ENCODE peak calls at places on chromosome 2, in four cellular contexts. R is adrenal gland, J is uterus, M is lower lobe of right lung. C is an unnamed sample. For H3K4me1 and H3K36me3, the result is how much of the 10 kb centered on the place peaks cover.

GRCh38 chr2:241755777-241756176 is 20.8 kb upstream of the GAL3ST2 start:
- DNase-seq in M (no peak), R (no peak), J (no peak), C (no peak)

GRCh38 chr2:238256594-238257104 is 16.8 kb upstream of the HES6 start:
- DNase-seq in J (no peak), M (peak), R (peak), C (peak)

GRCh38 chr2:232538671-232539070 is 821 bp upstream of the CHRNG start:
- DNase-seq in R (no peak), M (peak), J (no peak), C (no peak)

GRCh38 chr2:237859082-237859433 is 365 bp upstream of the RAMP1 start:
- DNase-seq in M (no peak), R (no peak), J (peak), C (no peak)

GRCh38 chr2:64210816-64211215 is 66.6 kb upstream of the PELI1 start:
- DNase-seq in M (no peak), R (no peak), J (no peak), C (no peak)

GRCh38 chr2:166658901-166659300 is 164.9 kb upstream of the SCN7A start:
- DNase-seq in J (no peak), R (no peak), M (no peak), C (no peak)

GRCh38 chr2:134594399-134594798 is 124.4 kb downstream of the TMEM163 start:
- DNase-seq in J (no peak), R (no peak), M (no peak), C (no peak)

GRCh38 chr2:237500681-237501424 is 13.8 kb downstream of the MLPH start:
- DNase-seq in J (no peak), R (no peak), M (no peak), C (no peak)

GRCh38 chr2:28729698-28730097 is 21.9 kb upstream of the PPP1CB start:
- DNase-seq in R (no peak), M (no peak), J (no peak), C (no peak)

GRCh38 chr2:235343869-235344268 is 150.0 kb upstream of the AGAP1 start:
- DNase-seq in R (peak), J (no peak), M (no peak), C (no peak)

GRCh38 chr2:119378566-119378965 is 11.8 kb downstream of the DBI start:
- DNase-seq in J (no peak), R (no peak), M (no peak), C (no peak)

GRCh38 chr2:40886660-40887059 is 434.8 kb upstream of the SLC8A1 start:
- DNase-seq in M (no peak), R (no peak), J (no peak), C (peak)

GRCh38 chr2:179268277-179268935 is 3.8 kb upstream of the SESTD1 start:
- DNase-seq in J (no peak), M (no peak), R (peak), C (peak)

GRCh38 chr2:108587621-108588020 is 53.4 kb downstream of the LIMS1 start:
- DNase-seq in M (no peak), R (peak), J (peak), C (no peak)

GRCh38 chr2:8545676-8546318 is 136.1 kb upstream of the ID2 start:
- DNase-seq in R (no peak), J (no peak), M (no peak), C (no peak)

GRCh38 chr2:156343940-156344301 is 11.4 kb upstream of the NR4A2 start:
- DNase-seq in R (no peak), J (no peak), M (no peak), C (no peak)

GRCh38 chr2:26172866-26173595 is at the start of gene GAREM2:
- DNase-seq in J (no peak), R (no peak), M (no peak), C (peak)

GRCh38 chr2:192190474-192190873 is 4.3 kb downstream of the TMEFF2 start:
- DNase-seq in M (no peak), R (no peak), J (no peak), C (no peak)

GRCh38 chr2:6294791-6295190 is 570.9 kb downstream of the CMPK2 start:
- DNase-seq in J (no peak), R (no peak), M (no peak), C (no peak)

GRCh38 chr2:168793596-168793995 is 8.8 kb upstream of the NOSTRIN start:
- DNase-seq in M (no peak), J (no peak), R (no peak), C (no peak)

GRCh38 chr2:173792166-173792565 is 173.0 kb downstream of the SP3 start:
- DNase-seq in R (no peak), M (no peak), J (no peak), C (no peak)

GRCh38 chr2:233822101-233822771 is 32.1 kb downstream of the HJURP start:
- DNase-seq in M (no peak), J (no peak), R (no peak), C (no peak)

GRCh38 chr2:72146357-72147302 is 1.0 kb downstream of the CYP26B1 start:
- DNase-seq in J (peak), R (no peak), M (peak), C (peak)
- H3K4me1 ChIP-seq in J (under half), R (under half), M (half or more), C (under half)

GRCh38 chr2:148524519-148524919 is 120.0 kb upstream of the EPC2 start:
- DNase-seq in J (no peak), R (no peak), M (no peak), C (no peak)
- H3K36me3 ChIP-seq in J (under half), R (under half), M (under half), C (under half)

DNA sequence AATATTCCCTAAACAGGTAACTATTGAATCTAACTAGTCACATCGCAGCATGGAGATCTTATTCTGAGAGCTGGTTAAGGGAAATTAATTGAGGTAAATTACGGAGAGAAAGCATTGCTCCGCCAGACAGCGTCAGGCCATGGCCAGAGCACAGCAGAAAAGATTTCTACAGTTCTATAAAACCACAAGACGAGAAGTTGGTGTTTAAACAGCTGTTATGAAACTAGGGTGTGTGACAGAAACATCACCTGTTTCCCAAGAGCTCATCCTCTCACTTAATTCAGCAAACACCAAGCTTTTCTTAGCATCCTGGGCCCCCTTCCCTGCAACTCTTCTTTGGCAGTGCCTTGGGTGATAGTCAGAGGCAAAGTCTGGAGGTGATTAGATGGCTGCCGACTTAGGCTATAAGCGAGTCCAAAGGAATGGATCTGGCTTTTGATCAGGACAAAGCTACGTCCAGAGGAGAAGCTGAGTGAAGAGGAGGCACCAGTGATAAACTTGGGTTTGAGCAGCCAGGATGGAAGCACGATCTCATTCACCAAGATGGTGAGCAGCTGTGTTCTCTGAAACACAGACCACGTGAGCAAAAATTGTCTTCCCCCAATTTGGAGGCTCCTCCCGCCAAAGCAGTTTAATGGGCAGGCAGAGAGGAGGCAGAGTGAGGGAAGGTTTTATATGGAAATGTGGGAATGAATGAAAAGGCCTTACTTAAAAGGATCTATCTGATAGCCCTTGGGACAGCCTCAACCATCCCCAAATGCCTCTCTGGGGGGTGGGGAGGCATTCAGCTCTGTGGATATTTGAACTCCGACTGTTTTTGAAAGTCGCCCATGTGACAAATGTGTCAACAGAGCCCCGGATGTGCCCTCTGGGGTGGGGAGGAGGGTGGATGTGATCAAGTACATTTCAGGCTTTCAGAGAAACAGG is 57.8 kb downstream of the PKDCC start:
- DNase-seq in R (peak), J (no peak), M (peak), C (no peak)
- H3K4me1 ChIP-seq in R (under half), J (under half), M (half or more), C (under half)

DNA sequence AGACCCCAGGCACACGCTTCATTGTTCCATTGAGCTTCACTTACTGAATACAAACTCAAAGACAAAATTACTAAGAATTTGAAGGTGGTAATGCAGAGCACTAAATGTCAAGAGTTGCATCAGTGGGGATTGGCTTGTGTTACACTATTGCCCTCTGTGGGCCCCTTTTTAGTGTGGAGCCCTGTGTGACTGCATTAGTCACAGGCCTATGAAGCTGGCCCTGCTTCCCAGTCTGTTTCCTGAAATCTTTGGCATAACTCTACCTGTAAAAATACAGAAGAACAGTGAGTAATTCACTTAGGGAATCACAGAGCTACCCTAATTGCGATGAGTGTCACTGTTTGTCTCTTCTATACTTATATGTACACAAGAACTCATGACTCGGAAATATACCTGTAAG is 40.0 kb upstream of the STPG4 start:
- DNase-seq in R (no peak), M (no peak), J (no peak), C (no peak)
- H3K36me3 ChIP-seq in R (under half), M (under half), J (under half), C (under half)

DNA sequence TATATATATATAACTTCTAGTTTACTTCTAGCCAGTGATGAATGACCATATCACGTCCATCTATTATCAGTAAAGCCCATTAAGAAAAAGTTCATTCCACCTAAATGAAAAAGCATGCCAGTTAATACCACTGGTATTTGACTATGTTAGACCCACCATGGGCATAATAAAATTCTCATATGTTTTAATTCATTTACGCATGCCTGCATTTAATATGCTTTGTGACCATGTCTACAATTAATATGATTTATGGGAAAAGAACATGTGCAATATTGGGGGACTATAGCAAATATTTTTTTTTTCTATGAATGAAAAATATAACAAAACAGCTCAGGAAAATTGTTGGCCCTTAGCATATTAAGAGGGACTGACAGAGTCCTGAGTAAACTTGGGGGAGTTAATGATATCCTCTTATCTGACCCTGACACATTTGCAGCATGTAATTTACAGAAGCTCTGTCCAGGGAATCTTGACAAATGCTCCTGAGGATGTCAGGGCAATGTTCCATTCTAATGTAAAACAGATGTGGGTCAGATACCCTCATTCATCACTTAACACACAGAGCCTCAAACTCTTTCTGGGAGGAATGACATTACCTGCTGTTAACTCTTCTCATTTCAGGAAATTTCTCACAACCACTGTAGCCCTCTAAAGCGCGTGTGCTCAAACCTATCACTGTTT is 90.6 kb downstream of the PAX3 start:
- DNase-seq in R (no peak), J (no peak), M (no peak), C (no peak)
- H3K4me1 ChIP-seq in R (under half), J (under half), M (under half), C (under half)